ENCODE peak calls at places on chromosomes 13 and 19, in ten cellular contexts. M is neural progenitor cell, K is uterus, T is cardiac muscle cell, W is SK-N-SH, I is WERI-Rb-1, N is HL-60, H is lung, A is RWPE1, Z is ascending aorta. R is an unnamed sample.

GRCh38 chr19:19849056-19849455 is 16.6 kb upstream of the ZNF253 start:
- DNase-seq in Z (no peak), M (no peak), T (no peak), A (no peak), I (no peak), W (no peak), H (no peak), K (no peak), N (no peak), R (no peak)

GRCh38 chr19:47158367-47158791 is 27.7 kb downstream of the SAE1 start:
- DNase-seq in I (no peak), Z (no peak), K (peak), A (no peak), N (no peak), M (no peak), H (no peak), T (no peak), W (no peak), R (no peak)

GRCh38 chr19:1809663-1810062 is 2.4 kb downstream of the ATP8B3 start:
- DNase-seq in K (no peak), M (no peak), W (no peak), H (no peak), N (no peak), I (no peak), T (no peak), Z (no peak), A (no peak), R (no peak)

GRCh38 chr19:495440-496332 is 600 bp upstream of the MADCAM1 start:
- DNase-seq in T (no peak), Z (no peak), M (peak), I (peak), H (no peak), N (no peak), K (no peak), A (no peak), W (peak), R (no peak)

GRCh38 chr13:79108914-79109643 is 297.0 kb downstream of the RBM26 start:
- DNase-seq in W (no peak), T (no peak), N (no peak), M (no peak), H (no peak), K (no peak), I (no peak), Z (no peak), A (no peak), R (no peak)

GRCh38 chr19:58558623-58559274 is 338 bp upstream of the UBE2M start:
- DNase-seq in A (peak), T (peak), N (peak), K (peak), W (peak), H (peak), M (peak), Z (peak), I (peak), R (peak)

GRCh38 chr13:111905609-111905945 is 161.4 kb upstream of the SOX1 start:
- DNase-seq in H (no peak), T (no peak), M (no peak), Z (no peak), K (no peak), I (no peak), A (no peak), W (no peak), N (no peak), R (peak)

GRCh38 chr13:34345601-34345939 is 527.6 kb downstream of the RFC3 start:
- DNase-seq in W (no peak), K (no peak), Z (no peak), T (no peak), N (no peak), M (no peak), A (no peak), I (no peak), H (no peak), R (no peak)

GRCh38 chr13:93847162-93847561 is 620.6 kb downstream of the GPC6 start:
- DNase-seq in W (no peak), M (no peak), N (no peak), A (peak), Z (no peak), T (no peak), H (no peak), K (no peak), I (no peak), R (no peak)

GRCh38 chr19:50333235-50333736 is 4.1 kb upstream of the KCNC3 start:
- DNase-seq in N (peak), Z (peak), A (peak), T (peak), M (peak), I (peak), H (peak), K (peak), W (peak), R (peak)

GRCh38 chr19:30287259-30287658 is 84.9 kb upstream of the ZNF536 start:
- DNase-seq in M (no peak), A (no peak), W (no peak), I (no peak), K (no peak), H (no peak), N (no peak), T (no peak), Z (no peak), R (no peak)

GRCh38 chr13:111256458-111256857 is 64.0 kb upstream of the TEX29 start:
- DNase-seq in M (no peak), K (no peak), Z (no peak), I (no peak), W (no peak), N (no peak), A (no peak), H (no peak), T (no peak), R (no peak)

GRCh38 chr13:21242236-21242635 is 65.8 kb downstream of the MRPL57 start:
- DNase-seq in Z (no peak), A (no peak), W (peak), I (peak), N (no peak), K (no peak), H (no peak), M (peak), T (peak), R (no peak)

GRCh38 chr13:40341086-40341471 is 325.4 kb downstream of the FOXO1 start:
- DNase-seq in M (peak), T (no peak), H (no peak), N (no peak), W (no peak), Z (no peak), I (no peak), K (no peak), A (no peak), R (no peak)

GRCh38 chr19:57947419-57948134 is at the start of gene ZNF256:
- DNase-seq in A (peak), I (peak), K (peak), N (peak), T (peak), H (peak), M (peak), Z (peak), W (peak), R (peak)

GRCh38 chr13:74290324-74290773 is 156.1 kb upstream of the KLF12 start:
- DNase-seq in W (peak), T (peak), H (no peak), K (peak), A (peak), Z (no peak), N (no peak), M (peak), I (no peak), R (no peak)

GRCh38 chr13:77860621-77861020 is 58.0 kb downstream of the EDNRB start:
- DNase-seq in T (no peak), Z (no peak), W (no peak), H (no peak), A (no peak), K (no peak), I (no peak), N (peak), M (no peak), R (no peak)

GRCh38 chr13:75384881-75385707 is 96.9 kb downstream of the TBC1D4 start:
- DNase-seq in K (no peak), M (no peak), T (no peak), H (no peak), N (no peak), A (no peak), I (no peak), Z (no peak), W (no peak), R (no peak)

GRCh38 chr19:10639836-10640235 is 14.3 kb upstream of the ILF3 start:
- DNase-seq in W (no peak), T (no peak), N (no peak), A (no peak), I (no peak), M (no peak), K (no peak), H (no peak), Z (no peak), R (no peak)

GRCh38 chr19:31543456-31543855 is 194.2 kb upstream of the TSHZ3 start:
- DNase-seq in M (no peak), N (no peak), K (no peak), A (no peak), H (no peak), T (no peak), Z (no peak), W (no peak), I (no peak), R (peak)

GRCh38 chr19:38213911-38214625 is 10.0 kb downstream of the DPF1 start:
- DNase-seq in A (no peak), K (no peak), M (peak), T (no peak), Z (no peak), N (no peak), H (no peak), I (no peak), W (no peak), R (no peak)

GRCh38 chr19:12647047-12647446 is 19.5 kb downstream of the MAN2B1 start:
- DNase-seq in K (no peak), A (no peak), H (no peak), I (no peak), N (no peak), T (no peak), W (peak), M (no peak), Z (no peak), R (no peak)

GRCh38 chr19:12646551-12646950 is 20.0 kb downstream of the MAN2B1 start:
- DNase-seq in N (no peak), T (no peak), A (no peak), M (no peak), W (peak), I (no peak), H (no peak), Z (no peak), K (no peak), R (no peak)

GRCh38 chr19:12649941-12650340 is 16.6 kb downstream of the MAN2B1 start:
- DNase-seq in T (no peak), Z (no peak), I (no peak), H (no peak), W (peak), K (no peak), A (no peak), M (no peak), N (no peak), R (no peak)

GRCh38 chr19:12648088-12648487 is 18.5 kb downstream of the MAN2B1 start:
- DNase-seq in Z (no peak), M (no peak), W (peak), T (no peak), K (no peak), H (no peak), I (no peak), A (no peak), N (no peak), R (no peak)

GRCh38 chr19:12647490-12648071 is 19.0 kb downstream of the MAN2B1 start:
- DNase-seq in T (no peak), W (peak), Z (no peak), A (peak), M (peak), N (no peak), K (peak), H (peak), I (no peak), R (no peak)
- TF ChIP-seq CTCF in T (no peak), W (no peak), Z (no peak), A (no peak), M (no peak), N (no peak), K (no peak), H (no peak), I (no peak), R (no peak)

GRCh38 chr19:5867201-5868136 is 2.9 kb downstream of the FUT5 start:
- DNase-seq in H (no peak), W (no peak), A (no peak), M (no peak), N (no peak), T (no peak), I (no peak), K (no peak), Z (no peak), R (no peak)

GRCh38 chr19:5865772-5866171 is 4.6 kb downstream of the FUT5 start:
- DNase-seq in A (no peak), T (no peak), N (no peak), W (peak), Z (no peak), H (no peak), K (no peak), M (no peak), I (no peak), R (no peak)

GRCh38 chr19:5873617-5874199 is 3.4 kb upstream of the FUT5 start:
- DNase-seq in I (no peak), N (no peak), M (no peak), K (no peak), T (no peak), W (peak), H (no peak), A (no peak), Z (no peak), R (no peak)

GRCh38 chr19:5870986-5871394 is 650 bp upstream of the FUT5 start:
- DNase-seq in K (no peak), Z (no peak), M (no peak), W (peak), N (no peak), A (no peak), I (no peak), H (no peak), T (no peak), R (no peak)
- H3K27ac ChIP-seq in K (no peak), Z (no peak), M (no peak), W (no peak), N (no peak), A (no peak), I (no peak), H (no peak), T (no peak), R (no peak)

GRCh38 chr13:49820591-49821215 is 28.2 kb upstream of the KPNA3 start:
- DNase-seq in K (no peak), M (no peak), I (no peak), A (no peak), N (no peak), H (no peak), T (no peak), Z (no peak), W (no peak), R (no peak)

GRCh38 chr13:49821216-49821820 is 28.8 kb upstream of the KPNA3 start:
- DNase-seq in I (no peak), A (no peak), H (no peak), N (no peak), K (no peak), T (no peak), W (no peak), Z (no peak), M (no peak), R (no peak)
- TF ChIP-seq CTCF in I (peak), A (no peak), H (no peak), N (no peak), K (no peak), T (no peak), W (peak), Z (no peak), M (no peak), R (no peak)

GRCh38 chr13:99972190-99972731 is 694 bp upstream of the ZIC5 start:
- DNase-seq in Z (no peak), N (no peak), H (no peak), A (no peak), I (no peak), K (no peak), T (peak), M (peak), W (peak), R (peak)
- H3K27ac ChIP-seq in Z (no peak), N (no peak), H (no peak), A (no peak), I (no peak), K (no peak), T (no peak), M (no peak), W (no peak), R (no peak)

DNA sequence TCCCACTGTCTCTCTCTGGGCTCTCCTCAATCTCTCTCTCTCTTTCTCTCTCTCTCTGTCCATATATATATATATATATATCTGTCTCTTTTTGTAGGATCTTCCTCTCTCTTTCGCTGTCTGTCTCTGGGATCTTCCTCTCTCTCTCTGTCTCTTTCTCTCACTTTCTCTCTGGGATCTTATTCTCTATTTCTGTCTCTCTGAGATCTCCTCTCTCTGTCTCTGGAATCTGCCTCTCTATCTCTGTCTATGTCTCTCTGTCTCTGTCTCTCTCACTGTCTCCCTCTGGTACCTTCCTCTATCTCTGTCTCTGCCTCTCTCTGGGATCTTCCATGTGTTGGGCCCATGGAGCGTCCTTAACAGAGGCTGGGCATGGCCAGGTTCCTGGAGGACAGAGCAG is 3.4 kb downstream of the ATP1A3 start:
- DNase-seq in K (no peak), M (no peak), A (no peak), I (no peak), N (no peak), Z (no peak), T (no peak), H (no peak), W (no peak), R (no peak)
- TF ChIP-seq CTCF in K (no peak), M (no peak), A (no peak), I (no peak), N (no peak), Z (no peak), T (no peak), H (no peak), W (no peak), R (no peak)

DNA sequence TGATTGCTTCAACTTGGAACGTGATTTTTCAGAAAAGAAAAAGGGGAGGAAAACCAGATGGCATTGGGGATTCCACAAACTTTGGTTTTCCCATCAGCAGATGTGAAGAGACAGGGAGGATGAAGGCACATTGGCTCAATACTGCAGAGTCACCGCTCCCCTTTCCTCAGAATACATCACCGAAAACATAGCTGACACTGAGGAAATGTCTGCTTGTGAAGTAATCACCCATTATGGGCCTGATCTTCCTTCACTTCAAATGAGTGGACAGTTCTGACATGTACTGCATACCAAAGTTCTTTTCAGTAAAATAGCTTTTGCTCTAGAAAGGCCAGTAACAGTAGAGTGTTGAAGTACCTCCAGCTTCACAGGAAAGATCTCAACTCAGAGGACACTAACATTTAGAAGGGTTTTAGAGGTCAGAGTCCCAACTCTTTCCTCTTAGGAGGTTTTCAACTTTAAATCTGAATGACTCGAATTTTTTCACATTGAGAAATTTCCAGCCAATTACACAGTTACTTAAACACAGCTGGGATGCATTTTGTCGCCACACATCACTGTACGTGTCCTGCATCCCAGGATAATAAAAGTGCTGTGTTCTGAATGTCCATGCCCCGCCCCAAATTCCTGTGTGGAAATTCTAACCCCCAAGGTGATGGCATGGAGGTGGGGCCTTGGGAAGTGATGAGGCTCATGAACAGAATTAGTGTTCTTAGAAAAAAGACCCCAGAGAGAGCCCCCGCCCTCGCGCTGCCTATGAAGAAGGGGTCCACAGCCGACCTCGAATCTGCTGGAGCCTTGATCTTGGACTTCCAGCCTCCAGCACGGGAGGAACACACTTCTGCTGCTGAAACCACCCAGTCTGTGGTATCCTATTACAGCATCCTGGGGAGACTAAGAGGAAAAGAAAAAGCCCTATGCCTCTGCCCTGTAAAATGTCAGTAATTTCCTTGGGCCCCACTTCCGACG is 77.7 kb downstream of the COL4A1 start:
- DNase-seq in T (no peak), Z (no peak), W (no peak), K (no peak), A (no peak), I (no peak), M (no peak), H (no peak), N (no peak), R (no peak)
- H3K27ac ChIP-seq in T (no peak), Z (peak), W (no peak), K (peak), A (peak), I (no peak), M (no peak), H (no peak), N (no peak), R (peak)

DNA sequence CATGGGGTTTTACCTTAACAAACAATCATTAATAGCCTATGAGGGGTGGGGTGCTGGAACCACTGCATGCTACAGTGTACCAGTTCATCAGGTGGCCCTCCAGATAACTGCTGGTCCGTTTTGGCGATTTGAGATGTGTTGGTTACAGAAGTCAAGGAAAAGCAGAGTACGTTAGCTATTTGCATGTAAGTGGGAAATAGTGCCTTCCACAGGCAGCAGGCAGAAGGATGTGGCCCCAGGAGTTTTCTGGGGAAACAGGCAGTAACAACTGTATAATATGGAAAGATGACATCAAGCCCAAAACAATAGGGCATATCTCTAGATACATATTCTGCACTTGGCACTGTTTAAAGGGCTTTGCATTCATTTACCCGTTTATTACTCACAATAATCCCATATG is 245.7 kb downstream of the COL4A1 start:
- DNase-seq in T (no peak), I (no peak), W (no peak), N (no peak), H (no peak), Z (no peak), M (no peak), K (no peak), A (no peak), R (no peak)
- TF ChIP-seq CTCF in T (no peak), I (peak), W (no peak), N (no peak), H (no peak), Z (no peak), M (peak), K (no peak), A (no peak), R (no peak)

GRCh38 chr13:28161370-28161769 is 23.0 kb downstream of the PAN3 start:
- DNase-seq in H (no peak), I (no peak), W (no peak), N (no peak), Z (no peak), K (no peak), T (peak), A (no peak), M (peak), R (no peak)
- H3K27ac ChIP-seq in H (no peak), I (no peak), W (no peak), N (no peak), Z (no peak), K (no peak), T (peak), A (no peak), M (no peak), R (no peak)

GRCh38 chr13:41465965-41466364 is 8.6 kb downstream of the RGCC start:
- DNase-seq in K (no peak), T (no peak), I (no peak), H (no peak), A (no peak), Z (no peak), M (no peak), W (no peak), N (no peak), R (no peak)

GRCh38 chr13:41470187-41470586 is 12.8 kb downstream of the RGCC start:
- DNase-seq in N (no peak), T (no peak), A (no peak), M (no peak), H (no peak), Z (no peak), I (no peak), K (no peak), W (no peak), R (no peak)

GRCh38 chr13:41465215-41465907 is 8.0 kb downstream of the RGCC start:
- DNase-seq in W (no peak), M (no peak), K (no peak), H (peak), I (no peak), T (no peak), A (peak), N (peak), Z (peak), R (no peak)

GRCh38 chr13:41468631-41469030 is 11.3 kb downstream of the RGCC start:
- DNase-seq in Z (no peak), N (no peak), A (no peak), M (no peak), I (no peak), H (no peak), W (no peak), T (no peak), K (no peak), R (no peak)

DNA sequence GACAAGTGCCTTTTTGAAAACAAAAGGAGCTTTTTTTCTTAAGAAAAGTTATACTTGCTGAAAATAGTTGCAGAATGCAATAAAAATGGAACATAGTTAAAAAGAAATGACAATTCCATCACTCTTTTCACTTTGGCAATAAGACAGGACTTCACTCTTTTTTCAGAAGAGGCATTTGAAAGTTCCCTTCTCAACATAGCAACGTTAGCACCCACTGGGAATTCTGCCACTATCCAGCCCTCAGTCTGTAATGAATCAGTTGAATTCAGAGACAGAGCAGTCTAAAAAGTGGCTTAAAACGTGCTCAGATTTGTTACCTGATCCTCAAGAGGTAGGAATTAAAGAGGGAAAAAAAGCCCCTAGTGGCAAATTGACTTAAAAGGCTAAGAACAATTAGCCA is 10.2 kb downstream of the RGCC start:
- DNase-seq in Z (no peak), A (no peak), N (no peak), T (no peak), M (no peak), W (no peak), H (no peak), K (no peak), I (no peak), R (no peak)
- TF ChIP-seq CTCF in Z (no peak), A (no peak), N (no peak), T (no peak), M (peak), W (no peak), H (no peak), K (no peak), I (no peak), R (no peak)

R was measured in right atrium auricular region.